ENCODE peak calls at places on chromosomes 16 and 17, in six cellular contexts. B is neural progenitor cell, Z is HCT116, V is mesendoderm, G is GM23248, J is K562. R is an unnamed sample.

GRCh38 chr17:17819561-17819995 is 17.2 kb downstream of the SREBF1 start:
- DNase-seq in G (peak; percentile 92), Z (no peak), B (no peak), J (peak; percentile 88), V (peak; percentile 88), R (peak; percentile 84)

GRCh38 chr17:60145006-60145935 is 4.5 kb upstream of the CA4 start:
- DNase-seq in G (peak; percentile 35), B (peak; percentile 91), Z (no peak), J (no peak), V (no peak), R (no peak)

GRCh38 chr16:75105306-75106061 is 11.1 kb downstream of the LDHD start:
- DNase-seq in J (no peak), B (no peak), V (no peak), Z (no peak), G (peak; percentile 20), R (no peak)

GRCh38 chr16:51242281-51242994 is 91.4 kb upstream of the SALL1 start:
- DNase-seq in Z (no peak), B (no peak), J (no peak), G (no peak), V (no peak), R (no peak)

GRCh38 chr17:63542942-63543821 is 7.1 kb upstream of the DCAF7 start:
- DNase-seq in Z (no peak), V (no peak), G (no peak), B (no peak), J (no peak), R (no peak)

GRCh38 chr17:66474258-66474657 is 171.8 kb downstream of the PRKCA start:
- DNase-seq in Z (no peak), V (peak; percentile 60), B (peak; percentile 80), J (no peak), G (no peak), R (no peak)

GRCh38 chr16:81748476-81749198 is 30.5 kb upstream of the PLCG2 start:
- DNase-seq in G (no peak), V (peak; percentile 47), B (no peak), Z (no peak), J (no peak), R (no peak)

GRCh38 chr16:76176153-76176552 is 101.0 kb upstream of the CNTNAP4 start:
- DNase-seq in B (no peak), J (no peak), Z (no peak), G (no peak), V (no peak), R (no peak)

GRCh38 chr16:2964416-2965223 is 545 bp downstream of the KREMEN2 start:
- DNase-seq in V (peak; percentile 96), B (peak; percentile 96), Z (peak; percentile 76), J (peak; percentile 92), G (peak; percentile 32), R (no peak)

GRCh38 chr17:5049314-5049819 is 14.1 kb upstream of the SLC52A1 start:
- DNase-seq in B (no peak), G (no peak), J (no peak), V (no peak), Z (no peak), R (no peak)

GRCh38 chr17:76909971-76910760 is 42.0 kb downstream of the MGAT5B start:
- DNase-seq in B (peak; percentile 91), J (peak; percentile 53), V (peak; percentile 86), G (peak; percentile 52), Z (peak; percentile 7), R (peak; percentile 30)

GRCh38 chr17:7443499-7444485 is 1.1 kb upstream of the CHRNB1 start:
- DNase-seq in V (no peak), B (no peak), Z (no peak), J (no peak), G (peak; percentile 67), R (peak; percentile 57)

GRCh38 chr17:18257747-18258355 is 687 bp downstream of the FLII start:
- DNase-seq in G (peak; percentile 94), V (peak; percentile 84), Z (no peak), J (peak; percentile 60), B (peak; percentile 83), R (peak; percentile 46)

DNA sequence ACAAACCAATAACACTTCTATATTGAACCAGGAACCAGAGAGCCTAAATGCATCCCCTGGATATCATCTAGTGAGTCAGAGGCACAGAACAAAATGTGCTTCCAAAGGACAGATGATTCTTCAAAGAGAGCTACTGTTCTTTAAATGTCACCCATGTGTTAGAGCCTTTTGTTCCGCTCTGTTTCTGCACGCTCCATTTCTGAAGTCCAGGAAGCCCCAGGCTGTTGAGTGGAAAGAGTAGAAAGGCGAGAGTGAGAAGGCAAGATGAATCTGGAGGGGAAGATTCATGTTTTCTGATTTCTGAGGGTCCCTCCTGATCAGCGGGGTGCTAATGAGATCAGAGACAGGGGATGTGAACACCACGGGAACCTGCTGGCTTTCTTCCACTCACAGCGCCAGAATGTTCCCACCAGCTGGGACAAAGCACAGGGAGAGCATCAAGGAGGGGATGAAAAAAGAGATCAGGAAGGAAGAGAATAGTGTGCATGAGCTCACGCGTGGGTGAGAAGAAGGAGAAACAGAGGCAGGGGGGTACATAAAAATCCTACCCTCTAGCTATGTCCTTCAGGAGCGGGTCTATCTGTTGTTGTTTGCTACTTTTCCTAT is 559.9 kb upstream of the HSBP1 start:
- DNase-seq in J (no peak), B (no peak), V (no peak), G (no peak), Z (no peak), R (no peak)
- H3K9ac ChIP-seq in J (no peak overlapping the region), B (no peak overlapping the region), V (no peak overlapping the region), G (no peak overlapping the region), Z (no peak overlapping the region), R (no peak overlapping the region)

DNA sequence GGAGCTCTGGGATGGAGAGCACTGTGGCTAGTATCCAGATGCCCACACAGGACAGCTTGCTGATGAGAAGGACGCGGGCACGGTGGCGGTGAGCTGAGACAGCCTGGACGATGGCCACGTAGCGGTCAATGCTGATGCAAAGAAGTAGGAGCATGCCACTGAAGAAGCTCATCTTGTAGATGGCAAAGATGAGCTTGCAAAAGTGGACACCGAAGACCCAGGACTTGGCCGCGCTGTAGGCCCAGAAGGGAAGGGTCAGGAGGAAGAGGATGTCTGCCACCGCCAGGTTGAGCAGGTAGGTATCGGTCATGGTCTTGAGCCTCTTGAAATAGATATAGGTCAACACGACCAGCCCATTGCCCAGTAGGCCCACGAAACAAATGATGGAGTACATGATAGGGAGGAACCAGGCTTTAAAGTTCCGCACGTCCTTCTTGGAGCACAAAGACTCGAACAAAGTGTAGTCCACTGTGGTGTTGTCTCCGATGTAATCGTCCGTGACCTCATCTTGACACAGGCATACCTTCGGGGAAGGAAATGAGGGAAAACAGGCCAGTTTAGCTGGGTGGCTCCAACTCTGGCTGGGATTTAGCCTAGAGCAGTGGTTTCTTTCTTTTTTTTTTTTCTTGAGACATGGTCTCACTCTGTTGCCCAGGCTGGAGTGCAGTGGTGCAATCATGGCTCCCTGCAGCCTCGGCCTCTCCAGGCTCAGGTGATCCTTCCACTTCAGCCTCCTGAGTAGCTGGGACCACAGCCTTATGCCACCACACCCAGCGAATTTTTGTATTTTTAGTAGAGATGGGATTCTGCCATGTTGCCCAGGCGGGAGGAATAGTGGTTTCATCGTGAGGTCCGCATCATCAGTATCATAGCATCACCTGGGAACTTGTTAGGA is 9.7 kb downstream of the CCR7 start:
- DNase-seq in G (no peak), V (no peak), J (no peak), Z (no peak), B (no peak), R (no peak)
- H3K4me2 ChIP-seq in G (no peak overlapping the region), V (no peak overlapping the region), J (no peak overlapping the region), Z (no peak overlapping the region), B (no peak overlapping the region), R (no peak overlapping the region)

GRCh38 chr16:56999409-57000270 is 10.3 kb downstream of the NLRC5 start:
- DNase-seq in G (no peak), J (no peak), V (no peak), B (no peak), Z (no peak), R (no peak)

GRCh38 chr16:56998861-56999260 is 9.5 kb downstream of the NLRC5 start:
- DNase-seq in Z (no peak), J (no peak), G (no peak), V (no peak), B (peak; percentile 43), R (no peak)

GRCh38 chr16:57003439-57004386 is 14.4 kb downstream of the NLRC5 start:
- DNase-seq in G (no peak), V (no peak), J (no peak), Z (no peak), B (no peak), R (no peak)

GRCh38 chr16:57000271-57001025 is 11.1 kb downstream of the NLRC5 start:
- DNase-seq in G (peak; percentile 97), V (no peak), J (no peak), B (no peak), Z (peak; percentile 19), R (peak; percentile 95)

GRCh38 chr16:57001026-57001669 is 11.8 kb downstream of the NLRC5 start:
- DNase-seq in V (no peak), B (no peak), J (no peak), Z (no peak), G (no peak), R (no peak)
- H3K27ac ChIP-seq in V (no peak overlapping the region), B (no peak overlapping the region), J (no peak overlapping the region), Z (no peak overlapping the region), G (peak overlapping the region; percentile 99), R (peak overlapping the region; percentile 99)

DNA sequence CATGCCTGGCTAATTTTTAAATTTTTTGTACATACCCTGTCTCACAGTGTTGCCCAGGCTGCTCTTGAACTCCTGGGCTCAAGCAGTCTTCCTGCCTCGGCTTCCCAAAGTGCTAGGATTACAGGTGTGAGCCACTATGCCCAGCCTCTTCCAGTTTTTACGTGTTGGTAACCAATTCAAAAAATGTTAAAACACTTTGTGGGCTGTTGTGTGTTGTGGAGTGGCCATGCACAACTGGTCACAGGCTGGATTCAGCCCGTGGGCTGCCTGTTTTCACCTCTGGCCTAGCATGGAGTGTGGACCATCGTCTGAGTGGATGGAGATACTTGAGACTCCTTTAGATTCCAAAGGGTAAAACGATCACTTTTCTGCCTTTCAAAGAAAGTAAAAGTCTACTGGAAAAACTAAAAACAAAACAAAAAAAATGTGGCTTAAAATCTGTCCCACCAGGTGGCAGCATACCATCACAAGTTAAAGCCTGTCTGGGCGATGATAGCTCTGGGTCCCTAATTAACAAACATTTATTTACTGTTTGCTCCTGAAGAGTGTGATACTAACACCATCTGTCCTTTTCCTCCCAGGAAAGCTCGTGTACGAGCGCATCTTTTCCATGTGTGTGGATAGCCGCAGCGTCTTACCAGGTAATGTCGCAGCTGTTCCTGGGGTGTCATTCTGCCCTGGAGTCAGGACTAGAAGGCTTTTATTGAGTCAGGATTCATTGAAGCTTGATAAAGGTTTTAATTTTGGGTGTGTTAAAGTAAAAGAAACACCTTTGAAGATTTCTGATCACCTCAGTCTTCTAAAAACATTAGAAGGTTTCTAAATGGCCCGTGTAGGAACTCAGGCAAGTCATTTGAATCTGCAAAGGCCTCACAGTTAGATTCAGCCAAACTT is 45.8 kb downstream of the VPS35L start:
- DNase-seq in V (peak; percentile 54), G (peak; percentile 64), B (peak; percentile 64), Z (peak; percentile 36), J (peak; percentile 59), R (no peak)
- H3K9ac ChIP-seq in V (no peak overlapping the region), G (peak overlapping the region; percentile 26), B (no peak overlapping the region), Z (peak overlapping the region; percentile 24), J (no peak overlapping the region), R (no peak overlapping the region)

DNA sequence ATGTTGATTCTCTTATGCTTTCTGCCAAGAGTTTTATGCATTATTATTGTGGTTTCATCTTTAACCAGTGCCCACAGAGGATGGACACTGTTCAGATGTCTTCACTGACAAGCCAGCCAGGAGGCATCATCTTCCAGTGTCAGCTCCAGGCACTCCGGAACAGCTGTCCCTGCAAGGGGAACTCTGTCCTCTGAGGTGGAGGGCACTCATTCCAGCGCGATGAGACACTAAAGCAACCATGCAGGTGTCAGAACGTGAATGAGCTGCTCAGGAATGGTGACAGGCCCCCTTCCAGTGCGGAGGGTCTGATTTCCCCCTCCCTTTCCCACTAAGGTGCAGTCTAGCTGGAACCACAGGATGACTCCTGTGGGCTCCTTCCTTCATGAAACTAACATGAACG is 117.5 kb downstream of the NOG start:
- DNase-seq in Z (no peak), V (peak; percentile 71), B (no peak), G (no peak), J (no peak), R (no peak)
- H3K4me2 ChIP-seq in Z (no peak overlapping the region), V (no peak overlapping the region), B (no peak overlapping the region), G (no peak overlapping the region), J (no peak overlapping the region), R (no peak overlapping the region)

GRCh38 chr17:67629963-67630320 is 87.8 kb upstream of the NOL11 start:
- DNase-seq in J (peak; percentile 6), Z (peak; percentile 23), B (peak; percentile 37), G (peak; percentile 86), V (peak; percentile 45), R (peak; percentile 30)
- H3K27ac ChIP-seq in J (no peak overlapping the region), Z (no peak overlapping the region), B (no peak overlapping the region), G (peak overlapping the region; percentile 20), V (no peak overlapping the region), R (no peak overlapping the region)